ENCODE peak calls at places on chromosome 1, in six cellular contexts. S is neural progenitor cell, R is GM23248, M is IMR-90, H is A549, U is mesendoderm. B is an unnamed sample.

GRCh38 chr1:54486864-54487263 is 61.2 kb upstream of the ACOT11 start:
- DNase-seq in S (peak; percentile 24), R (no peak), M (no peak), H (no peak), U (no peak), B (no peak)

GRCh38 chr1:244163861-244164562 is 112.9 kb downstream of the ZBTB18 start:
- DNase-seq in S (no peak), R (peak; percentile 95), M (peak; percentile 98), H (peak; percentile 90), U (peak; percentile 98), B (peak; percentile 99)

GRCh38 chr1:153777648-153778047 is 2.4 kb downstream of the SLC27A3 start:
- DNase-seq in S (no peak), R (peak; percentile 41), M (peak; percentile 21), H (no peak), U (no peak), B (no peak)

GRCh38 chr1:175376194-175376593 is 183.6 kb upstream of the KIAA0040 start:
- DNase-seq in S (peak; percentile 35), R (peak; percentile 16), M (no peak), H (peak; percentile 30), U (peak; percentile 60), B (peak; percentile 11)

GRCh38 chr1:180229483-180230415 is at the start of gene LHX4:
- DNase-seq in S (peak; percentile 84), R (peak; percentile 55), M (no peak), H (peak; percentile 76), U (peak; percentile 90), B (peak; percentile 34)

GRCh38 chr1:111738133-111738435 is 1.1 kb downstream of the INKA2 start:
- DNase-seq in S (no peak), R (no peak), M (no peak), H (no peak), U (no peak), B (no peak)

GRCh38 chr1:221190249-221190648 is 311.0 kb downstream of the HLX start:
- DNase-seq in S (no peak), R (no peak), M (no peak), H (no peak), U (no peak), B (no peak)

GRCh38 chr1:171800850-171801249 is 19.4 kb downstream of the METTL13 start:
- DNase-seq in S (no peak), R (no peak), M (no peak), H (no peak), U (no peak), B (no peak)

GRCh38 chr1:115227683-115228082 is 110.4 kb downstream of the NGF start:
- DNase-seq in S (no peak), R (peak; percentile 56), M (peak; percentile 81), H (no peak), U (no peak), B (no peak)

GRCh38 chr1:23563755-23564374 is 4.6 kb upstream of the ID3 start:
- DNase-seq in S (no peak), R (no peak), M (no peak), H (peak; percentile 45), U (no peak), B (no peak)

GRCh38 chr1:60559371-60559770 is 485.8 kb upstream of the C1orf87 start:
- DNase-seq in S (no peak), R (no peak), M (no peak), H (no peak), U (no peak), B (no peak)

DNA sequence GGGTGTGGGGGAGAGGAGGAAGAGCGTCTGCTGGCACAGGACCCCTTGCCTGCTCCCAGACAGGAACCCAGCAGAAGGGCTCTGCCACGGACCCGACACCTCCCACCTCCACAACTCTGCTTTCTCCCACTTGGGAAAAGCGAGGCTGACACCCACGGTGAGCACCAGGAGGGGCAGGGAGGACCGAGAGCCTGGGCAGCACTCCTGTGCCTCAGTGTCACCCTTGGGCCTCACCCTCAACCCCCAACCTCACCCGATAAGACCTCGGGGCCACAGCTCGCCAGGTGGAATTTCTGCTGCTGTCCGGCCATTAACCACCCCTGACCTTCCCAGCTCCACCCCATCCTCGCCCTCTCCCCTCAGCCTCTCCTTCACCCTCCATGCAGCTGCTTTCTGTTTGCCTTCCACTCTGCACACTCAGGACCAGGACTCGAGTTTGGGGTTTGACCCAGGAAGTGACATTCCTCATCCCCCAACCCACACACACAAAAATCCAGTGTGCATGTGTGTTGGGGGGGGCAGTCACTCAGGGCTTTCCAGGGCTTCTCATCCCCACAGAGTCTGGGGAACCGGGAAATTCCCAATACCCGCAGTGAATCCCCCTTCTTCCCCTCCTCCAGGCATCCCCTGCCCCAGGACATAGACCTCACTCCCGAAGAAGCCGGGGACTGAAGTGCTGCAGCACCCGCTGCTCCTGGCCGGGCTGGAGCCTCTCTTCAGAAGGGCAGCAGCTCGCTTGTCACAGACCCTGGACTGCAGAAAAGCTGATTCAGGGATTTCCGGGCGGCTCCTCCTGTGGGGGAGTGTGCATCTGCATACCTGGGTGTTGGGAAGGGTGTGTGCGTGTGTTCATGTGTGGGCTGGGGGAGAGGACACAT is 65.8 kb downstream of the SYT2 start:
- DNase-seq in S (peak; percentile 47), R (no peak), M (no peak), H (no peak), U (no peak), B (no peak)
- H3K4me2 ChIP-seq in S (peak overlapping the region; percentile 96), R (no peak overlapping the region), M (no peak overlapping the region), H (peak overlapping the region; percentile 100), U (peak overlapping the region; percentile 91), B (no peak overlapping the region)

GRCh38 chr1:151061704-151062103 is 1.5 kb downstream of the MLLT11 start:
- DNase-seq in S (no peak), R (no peak), M (no peak), H (no peak), U (no peak), B (no peak)

GRCh38 chr1:151062738-151063371 is 2.7 kb downstream of the MLLT11 start:
- DNase-seq in S (no peak), R (peak; percentile 97), M (peak; percentile 94), H (peak; percentile 62), U (peak; percentile 80), B (peak; percentile 53)

GRCh38 chr1:151060241-151061011 is at the start of gene MLLT11:
- DNase-seq in S (peak; percentile 94), R (peak; percentile 72), M (peak; percentile 69), H (peak; percentile 73), U (peak; percentile 98), B (peak; percentile 66)

GRCh38 chr1:151059342-151060240 is at the start of gene CDC42SE1:
- DNase-seq in S (peak; percentile 95), R (peak; percentile 94), M (peak; percentile 80), H (peak; percentile 88), U (peak; percentile 94), B (peak; percentile 87)

DNA sequence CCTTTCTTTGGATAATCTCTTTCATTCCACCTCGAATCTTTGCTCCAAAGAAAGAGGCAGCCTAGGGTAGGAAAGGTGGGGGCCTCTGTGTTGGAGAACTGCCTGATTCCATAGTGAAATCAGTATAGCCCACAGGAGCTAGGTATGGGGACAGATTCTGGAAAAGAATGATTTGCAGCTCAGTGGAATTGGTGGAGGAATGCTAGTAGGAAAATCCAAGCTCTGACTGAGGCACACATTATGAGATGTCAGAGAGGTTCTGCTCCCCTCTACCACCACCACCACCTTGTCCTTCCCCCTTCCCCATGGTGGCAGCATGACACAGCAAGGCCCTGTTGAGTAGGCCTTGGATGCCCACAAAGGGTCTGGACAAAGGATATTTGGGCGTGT is 810 bp downstream of the MLLT11 start:
- DNase-seq in S (peak; percentile 38), R (no peak), M (peak; percentile 25), H (peak; percentile 64), U (peak; percentile 64), B (peak; percentile 42)
- H3K4me3 ChIP-seq in S (peak overlapping the region; percentile 89), R (peak overlapping the region; percentile 90), M (peak overlapping the region; percentile 89), H (peak overlapping the region; percentile 90), U (peak overlapping the region; percentile 57), B (peak overlapping the region; percentile 99)

GRCh38 chr1:18261891-18262290 is 154.3 kb downstream of the IGSF21 start:
- DNase-seq in S (no peak), R (no peak), M (no peak), H (no peak), U (no peak), B (no peak)

GRCh38 chr1:18265641-18266040 is 158.0 kb downstream of the IGSF21 start:
- DNase-seq in S (no peak), R (no peak), M (no peak), H (no peak), U (no peak), B (no peak)

GRCh38 chr1:18262726-18263125 is 155.1 kb downstream of the IGSF21 start:
- DNase-seq in S (peak; percentile 50), R (no peak), M (no peak), H (no peak), U (no peak), B (no peak)

GRCh38 chr1:18264450-18265000 is 156.9 kb downstream of the IGSF21 start:
- DNase-seq in S (no peak), R (no peak), M (no peak), H (no peak), U (peak; percentile 63), B (no peak)

GRCh38 chr1:18263547-18264130 is 156.0 kb downstream of the IGSF21 start:
- DNase-seq in S (no peak), R (no peak), M (no peak), H (no peak), U (no peak), B (no peak)
- H3K4me2 ChIP-seq in S (peak overlapping the region; percentile 31), R (no peak overlapping the region), M (no peak overlapping the region), H (no peak overlapping the region), U (no peak overlapping the region), B (no peak overlapping the region)

DNA sequence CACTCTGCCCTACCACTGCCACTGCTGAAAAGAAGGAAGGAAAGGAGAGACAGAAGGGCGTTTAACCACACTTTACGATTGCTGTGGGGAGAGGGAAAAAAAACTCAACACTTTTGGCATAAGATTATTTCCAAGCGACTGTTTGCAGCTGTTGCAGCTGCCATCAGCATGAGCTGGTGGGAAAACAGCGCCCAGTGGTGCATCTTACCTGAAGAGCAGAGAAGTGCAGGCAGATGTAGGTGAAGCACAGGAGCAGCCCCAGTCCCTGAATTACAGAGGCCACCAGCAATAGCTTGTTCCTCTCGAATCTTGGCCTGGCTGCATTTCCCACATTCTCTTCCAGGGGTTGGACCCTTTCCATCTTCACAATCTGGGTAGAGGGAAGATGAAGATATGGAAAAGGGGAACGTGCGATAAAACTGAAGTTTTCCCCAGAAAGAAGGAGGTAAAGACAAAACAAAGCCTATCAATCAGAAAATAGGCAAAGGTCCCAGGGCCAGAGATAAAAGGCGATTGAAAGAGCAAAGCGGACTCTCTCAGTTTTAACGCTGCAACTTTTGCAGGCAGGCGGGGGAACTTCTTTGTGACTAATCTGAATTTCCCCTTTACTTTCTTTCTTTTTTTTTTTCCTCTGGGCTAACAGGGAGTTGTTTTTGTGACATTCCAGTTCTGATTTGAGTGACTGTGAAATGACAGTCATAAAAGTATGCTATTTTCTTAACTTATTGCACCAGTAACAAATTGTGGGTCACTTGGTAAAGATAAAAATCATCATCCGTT is at the start of gene TNFSF4:
- DNase-seq in S (no peak), R (peak; percentile 62), M (peak; percentile 43), H (no peak), U (no peak), B (no peak)
- H3K4me3 ChIP-seq in S (no peak within 1 kb of the TSS), R (peak within 1 kb of the TSS; percentile 60), M (peak within 1 kb of the TSS; percentile 29), H (no peak within 1 kb of the TSS), U (no peak within 1 kb of the TSS), B (no peak within 1 kb of the TSS)

GRCh38 chr1:89147707-89148106 is 21.8 kb upstream of the GBP2 start:
- DNase-seq in S (no peak), R (no peak), M (no peak), H (no peak), U (no peak), B (no peak)
- H3K4me2 ChIP-seq in S (no peak overlapping the region), R (no peak overlapping the region), M (no peak overlapping the region), H (no peak overlapping the region), U (no peak overlapping the region), B (no peak overlapping the region)